ENCODE peak calls at places on chromosomes 11 and 22, in ten cellular contexts. One of them, this sample, is unnamed.

GRCh38 chr22:37733625-37734401 is 37.0 kb downstream of the TRIOBP start:
- DNase-seq in NCI-H1092: no peak
- DNase-seq in WERI-Rb-1: no peak
- DNase-seq in HL-60: no peak
- DNase-seq in T-helper 2 cell: no peak
- DNase-seq in IMR-90: no peak
- DNase-seq in endodermal cell: peak; percentile 52
- DNase-seq in NCI-H1436: no peak
- DNase-seq in lower leg skin: no peak
- DNase-seq in HEK293T: no peak
- DNase-seq in this sample: no peak

GRCh38 chr11:64251986-64252837 is 882 bp downstream of the PLCB3 start:
- DNase-seq in NCI-H1092: no peak
- DNase-seq in WERI-Rb-1: peak; percentile 66
- DNase-seq in HL-60: no peak
- DNase-seq in T-helper 2 cell: no peak
- DNase-seq in IMR-90: no peak
- DNase-seq in endodermal cell: peak; percentile 72
- DNase-seq in NCI-H1436: no peak
- DNase-seq in lower leg skin: no peak
- DNase-seq in HEK293T: no peak
- DNase-seq in this sample: no peak

GRCh38 chr11:79413258-79413657 is 27.6 kb downstream of the TENM4 start:
- DNase-seq in NCI-H1092: peak; percentile 61
- DNase-seq in WERI-Rb-1: no peak
- DNase-seq in HL-60: no peak
- DNase-seq in T-helper 2 cell: no peak
- DNase-seq in IMR-90: peak; percentile 94
- DNase-seq in endodermal cell: peak; percentile 77
- DNase-seq in NCI-H1436: no peak
- DNase-seq in lower leg skin: peak; percentile 75
- DNase-seq in HEK293T: peak; percentile 17
- DNase-seq in this sample: no peak

GRCh38 chr11:27085605-27086004 is 45.0 kb downstream of the BBOX1 start:
- DNase-seq in NCI-H1092: no peak
- DNase-seq in WERI-Rb-1: no peak
- DNase-seq in HL-60: no peak
- DNase-seq in T-helper 2 cell: no peak
- DNase-seq in IMR-90: no peak
- DNase-seq in endodermal cell: no peak
- DNase-seq in NCI-H1436: no peak
- DNase-seq in lower leg skin: no peak
- DNase-seq in HEK293T: no peak
- DNase-seq in this sample: no peak

GRCh38 chr11:819129-819931 is 616 bp downstream of the PNPLA2 start:
- DNase-seq in NCI-H1092: peak; percentile 83
- DNase-seq in WERI-Rb-1: peak; percentile 92
- DNase-seq in HL-60: peak; percentile 87
- DNase-seq in T-helper 2 cell: peak; percentile 90
- DNase-seq in IMR-90: peak; percentile 73
- DNase-seq in endodermal cell: peak; percentile 96
- DNase-seq in NCI-H1436: peak; percentile 88
- DNase-seq in lower leg skin: peak; percentile 86
- DNase-seq in HEK293T: peak; percentile 89
- DNase-seq in this sample: no peak

GRCh38 chr11:69874178-69874983 is 55.2 kb upstream of the FGF3 start:
- DNase-seq in NCI-H1092: no peak
- DNase-seq in WERI-Rb-1: no peak
- DNase-seq in HL-60: no peak
- DNase-seq in T-helper 2 cell: no peak
- DNase-seq in IMR-90: no peak
- DNase-seq in endodermal cell: peak; percentile 44
- DNase-seq in NCI-H1436: no peak
- DNase-seq in lower leg skin: no peak
- DNase-seq in HEK293T: no peak
- DNase-seq in this sample: no peak

GRCh38 chr11:926341-926916 is 759 bp downstream of the AP2A2 start:
- DNase-seq in NCI-H1092: no peak
- DNase-seq in WERI-Rb-1: peak; percentile 44
- DNase-seq in HL-60: no peak
- DNase-seq in T-helper 2 cell: no peak
- DNase-seq in IMR-90: peak; percentile 69
- DNase-seq in endodermal cell: peak; percentile 58
- DNase-seq in NCI-H1436: no peak
- DNase-seq in lower leg skin: peak; percentile 49
- DNase-seq in HEK293T: peak; percentile 57
- DNase-seq in this sample: no peak

GRCh38 chr11:75668508-75669297 is at the start of gene MAP6:
- DNase-seq in NCI-H1092: peak; percentile 63
- DNase-seq in WERI-Rb-1: peak; percentile 72
- DNase-seq in HL-60: no peak
- DNase-seq in T-helper 2 cell: no peak
- DNase-seq in IMR-90: no peak
- DNase-seq in endodermal cell: peak; percentile 82
- DNase-seq in NCI-H1436: no peak
- DNase-seq in lower leg skin: no peak
- DNase-seq in HEK293T: peak; percentile 41
- DNase-seq in this sample: no peak

GRCh38 chr11:126510621-126511370 is 155.3 kb downstream of the ST3GAL4 start:
- DNase-seq in NCI-H1092: no peak
- DNase-seq in WERI-Rb-1: no peak
- DNase-seq in HL-60: no peak
- DNase-seq in T-helper 2 cell: no peak
- DNase-seq in IMR-90: peak; percentile 15
- DNase-seq in endodermal cell: peak; percentile 73
- DNase-seq in NCI-H1436: no peak
- DNase-seq in lower leg skin: no peak
- DNase-seq in HEK293T: no peak
- DNase-seq in this sample: no peak

GRCh38 chr11:11265994-11266606 is 87.0 kb downstream of the CSNK2A3 start:
- DNase-seq in NCI-H1092: no peak
- DNase-seq in WERI-Rb-1: peak; percentile 70
- DNase-seq in HL-60: peak; percentile 27
- DNase-seq in T-helper 2 cell: peak; percentile 45
- DNase-seq in IMR-90: peak; percentile 3
- DNase-seq in endodermal cell: peak; percentile 93
- DNase-seq in NCI-H1436: peak; percentile 54
- DNase-seq in lower leg skin: no peak
- DNase-seq in HEK293T: peak; percentile 78
- DNase-seq in this sample: no peak

GRCh38 chr11:64268687-64269379 is 15.6 kb downstream of the BAD start:
- DNase-seq in NCI-H1092: no peak
- DNase-seq in WERI-Rb-1: peak; percentile 62
- DNase-seq in HL-60: peak; percentile 77
- DNase-seq in T-helper 2 cell: peak; percentile 24
- DNase-seq in IMR-90: peak; percentile 48
- DNase-seq in endodermal cell: peak; percentile 90
- DNase-seq in NCI-H1436: no peak
- DNase-seq in lower leg skin: peak; percentile 56
- DNase-seq in HEK293T: no peak
- DNase-seq in this sample: no peak

GRCh38 chr22:19180234-19180633 is 1.7 kb upstream of the SLC25A1 start:
- DNase-seq in NCI-H1092: no peak
- DNase-seq in WERI-Rb-1: no peak
- DNase-seq in HL-60: no peak
- DNase-seq in T-helper 2 cell: no peak
- DNase-seq in IMR-90: no peak
- DNase-seq in endodermal cell: no peak
- DNase-seq in NCI-H1436: no peak
- DNase-seq in lower leg skin: no peak
- DNase-seq in HEK293T: no peak
- DNase-seq in this sample: no peak

GRCh38 chr11:108703916-108704315 is 39.0 kb downstream of the DDX10 start:
- DNase-seq in NCI-H1092: no peak
- DNase-seq in WERI-Rb-1: no peak
- DNase-seq in HL-60: no peak
- DNase-seq in T-helper 2 cell: no peak
- DNase-seq in IMR-90: no peak
- DNase-seq in endodermal cell: no peak
- DNase-seq in NCI-H1436: no peak
- DNase-seq in lower leg skin: no peak
- DNase-seq in HEK293T: no peak
- DNase-seq in this sample: no peak

This sample was measured in SIG-M5.